ENCODE peak calls at places on chromosomes 16 and 17, in eight cellular contexts. I is Caco-2, Q is heart right ventricle, H is mucosa of descending colon, U is cardiac muscle cell, X is testis, T is fibroblast of the aortic adventitia, E is right lobe of liver. Z is an unnamed sample.

GRCh38 chr17:79864147-79864546 is 24.9 kb upstream of the CBX4 start:
- DNase-seq in H (peak), E (no peak), X (no peak), U (no peak), I (no peak), T (no peak), Q (no peak), Z (no peak)

GRCh38 chr17:39123627-39124026 is 27.8 kb downstream of the PLXDC1 start:
- DNase-seq in U (no peak), Q (no peak), T (no peak), I (no peak), H (no peak), E (no peak), X (no peak), Z (no peak)

GRCh38 chr16:29845656-29846055 is 17.4 kb downstream of the CDIPT start:
- DNase-seq in X (no peak), H (no peak), U (no peak), I (no peak), T (no peak), Q (no peak), E (no peak), Z (no peak)

GRCh38 chr16:14309001-14309886 is 238.1 kb downstream of the MRTFB start:
- DNase-seq in X (no peak), I (peak), T (no peak), U (no peak), H (no peak), Q (no peak), E (no peak), Z (peak)

GRCh38 chr17:81157848-81158687 is 7.2 kb upstream of the PVALEF start:
- DNase-seq in X (no peak), Q (no peak), U (no peak), E (no peak), T (no peak), H (no peak), I (no peak), Z (no peak)

GRCh38 chr17:78589031-78589675 is 12.0 kb upstream of the DNAH17 start:
- DNase-seq in X (no peak), H (no peak), Q (no peak), E (no peak), T (no peak), U (no peak), I (no peak), Z (no peak)

GRCh38 chr16:4285167-4285566 is 12.3 kb upstream of the TFAP4 start:
- DNase-seq in E (no peak), H (no peak), U (no peak), X (no peak), I (no peak), Q (no peak), T (no peak), Z (no peak)

GRCh38 chr17:76444518-76445311 is 8.2 kb downstream of the UBE2O start:
- DNase-seq in E (no peak), U (no peak), Q (no peak), I (no peak), X (no peak), H (no peak), T (peak), Z (no peak)

GRCh38 chr17:80859004-80859941 is 132.4 kb upstream of the CHMP6 start:
- DNase-seq in I (no peak), Q (peak), X (peak), U (peak), H (peak), E (peak), T (peak), Z (no peak)

GRCh38 chr16:73071131-73071940 is 23.4 kb upstream of the ZFHX3 start:
- DNase-seq in T (peak), I (peak), X (peak), E (no peak), Q (no peak), H (peak), U (peak), Z (peak)

GRCh38 chr17:11240041-11240801 is 792 bp upstream of the SHISA6 start:
- DNase-seq in X (peak), I (peak), U (no peak), Q (peak), T (no peak), E (no peak), H (peak), Z (no peak)
- TF ChIP-seq CTCF in X (peak), I (no peak), U (no peak), Q (no peak), T (no peak), E (no peak), H (no peak), Z (no peak)

GRCh38 chr17:5078106-5079028 is at the start of gene ZFP3:
- DNase-seq in U (peak), Q (peak), E (peak), T (peak), H (peak), I (peak), X (peak), Z (no peak)
- TF ChIP-seq CTCF in U (peak), Q (no peak), E (no peak), T (no peak), H (no peak), I (no peak), X (no peak), Z (no peak)

DNA sequence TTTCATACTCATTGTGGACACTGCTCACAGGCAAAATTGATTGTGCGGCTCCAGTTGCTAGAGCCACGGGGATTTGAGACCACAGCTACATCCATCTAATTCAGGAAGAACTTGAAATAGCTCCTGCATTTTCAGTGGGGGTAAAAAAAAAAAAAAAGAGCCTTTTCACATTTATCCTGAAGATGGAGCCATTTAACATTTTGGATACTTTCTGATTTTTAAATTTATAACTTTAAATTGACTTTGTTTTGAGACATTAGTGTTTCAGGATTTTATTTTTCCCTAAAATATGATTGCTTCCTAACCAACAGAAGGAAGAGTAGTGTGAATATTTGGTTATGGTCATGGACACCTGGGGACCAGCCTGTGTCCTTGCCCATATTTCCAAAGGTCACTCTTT is 1080.2 kb upstream of the EEF2KMT start:
- DNase-seq in U (no peak), H (no peak), X (no peak), T (no peak), I (no peak), E (no peak), Q (no peak), Z (no peak)
- TF ChIP-seq CTCF in U (no peak), H (no peak), X (no peak), T (no peak), I (no peak), E (no peak), Q (no peak), Z (no peak)

GRCh38 chr16:11100239-11100750 is 155.7 kb downstream of the SOCS1 start:
- DNase-seq in H (no peak), X (peak), Q (peak), I (no peak), E (no peak), T (peak), U (peak), Z (no peak)
- TF ChIP-seq CTCF in H (no peak), X (no peak), Q (peak), I (no peak), E (no peak), T (peak), U (peak), Z (no peak)

GRCh38 chr16:27698746-27699145 is 148.8 kb downstream of the KATNIP start:
- DNase-seq in I (no peak), E (no peak), H (no peak), Q (no peak), T (no peak), X (no peak), U (no peak), Z (no peak)

GRCh38 chr16:27695161-27695560 is 145.2 kb downstream of the KATNIP start:
- DNase-seq in X (no peak), Q (no peak), T (no peak), H (no peak), U (no peak), E (no peak), I (no peak), Z (no peak)

GRCh38 chr16:27700596-27700995 is 150.7 kb downstream of the KATNIP start:
- DNase-seq in I (no peak), U (no peak), Q (peak), X (no peak), T (no peak), H (no peak), E (no peak), Z (no peak)

GRCh38 chr16:27699540-27699939 is 149.6 kb downstream of the KATNIP start:
- DNase-seq in E (no peak), H (no peak), U (no peak), Q (no peak), I (no peak), X (no peak), T (no peak), Z (no peak)

DNA sequence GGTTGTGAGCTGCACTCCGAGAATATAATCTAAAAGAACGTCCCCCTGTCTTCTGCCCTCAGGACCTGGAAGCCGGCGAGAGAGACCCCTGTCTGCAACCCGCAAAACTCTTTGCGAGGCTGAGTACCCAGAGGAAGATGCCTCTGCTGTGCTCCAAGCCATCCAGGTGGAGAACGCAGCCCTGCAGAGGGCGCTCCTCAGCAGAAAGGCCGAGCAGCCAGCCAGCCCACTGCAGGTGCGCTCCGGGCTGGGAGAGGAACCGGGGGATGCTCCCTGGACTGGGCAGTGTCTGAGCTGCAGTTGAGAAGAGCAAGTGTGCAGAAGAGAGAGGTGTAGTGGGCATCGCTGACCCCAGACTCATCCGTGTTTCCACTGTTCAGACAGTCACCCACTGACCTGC is 148.3 kb downstream of the KATNIP start:
- DNase-seq in T (no peak), U (no peak), I (peak), X (peak), E (no peak), H (no peak), Q (no peak), Z (no peak)
- TF ChIP-seq CTCF in T (peak), U (peak), I (peak), X (no peak), E (no peak), H (no peak), Q (peak), Z (peak)

GRCh38 chr16:53415504-53415903 is 18.8 kb upstream of the RBL2 start:
- DNase-seq in X (no peak), E (no peak), U (no peak), T (no peak), I (peak), Q (no peak), H (no peak), Z (peak)
- TF ChIP-seq CTCF in X (no peak), E (no peak), U (no peak), T (no peak), I (peak), Q (no peak), H (no peak), Z (no peak)

DNA sequence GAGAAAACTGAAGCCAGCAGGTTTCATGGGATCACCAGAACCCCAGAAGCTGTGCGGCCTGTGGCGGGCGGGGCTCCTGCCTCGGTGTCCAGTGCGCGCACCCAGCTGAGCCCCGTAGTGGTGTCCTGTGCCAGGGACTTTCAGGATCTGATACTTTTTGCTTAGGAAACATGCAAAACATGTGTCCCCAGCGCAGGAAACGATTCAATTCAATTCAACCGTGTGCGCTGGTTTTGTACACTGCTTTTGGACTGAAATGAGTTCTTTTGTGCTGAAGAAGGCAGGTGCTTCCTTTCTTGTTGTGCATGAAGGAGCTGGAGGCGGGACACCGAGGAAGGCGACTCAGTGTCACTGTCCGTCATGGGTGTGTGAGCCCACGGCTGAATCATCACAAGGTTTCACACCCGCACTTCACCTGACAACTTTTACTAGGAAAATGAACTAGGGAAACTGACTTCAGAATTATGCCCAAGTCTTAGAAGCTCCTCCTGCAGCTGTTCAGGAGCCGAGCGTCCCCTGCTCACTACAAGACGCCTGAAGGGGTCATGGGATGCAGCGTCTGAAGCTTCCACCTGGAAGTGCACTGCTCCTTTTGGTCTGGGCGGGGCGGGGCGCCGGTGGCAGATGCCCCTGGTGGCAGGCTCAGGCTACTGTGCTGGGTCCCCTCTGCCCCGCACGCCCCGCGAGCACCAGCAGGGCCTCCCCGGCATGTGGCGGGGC is 31.4 kb upstream of the ZNF750 start:
- DNase-seq in H (peak), E (no peak), T (no peak), I (peak), Q (peak), U (no peak), X (no peak), Z (no peak)
- TF ChIP-seq CTCF in H (no peak), E (no peak), T (no peak), I (no peak), Q (no peak), U (no peak), X (no peak), Z (no peak)

Z was measured in Calu3.